ENCODE peak calls at places on chromosome 1, in six cellular contexts. W is cardiac muscle cell; V is tibial artery; K is effector memory CD4-positive, alpha-beta T cell; S is H9; Z is stomach. Y is an unnamed sample. For H3K4me1, the result is how much of the 10 kb centered on the place peaks cover.

GRCh38 chr1:96522927-96523326 is 198.7 kb upstream of the PTBP2 start:
- DNase-seq in W (no peak), V (no peak), K (no peak), S (no peak), Z (no peak), Y (no peak)

GRCh38 chr1:157968503-157968902 is 24.9 kb upstream of the KIRREL1 start:
- DNase-seq in W (no peak), V (peak), K (no peak), S (no peak), Z (no peak), Y (no peak)

GRCh38 chr1:2913091-2913490 is 108.2 kb upstream of the ACTRT2 start:
- DNase-seq in W (no peak), V (no peak), K (no peak), S (no peak), Z (no peak), Y (no peak)

GRCh38 chr1:239563680-239564079 is 177.3 kb downstream of the CHRM3 start:
- DNase-seq in W (no peak), V (no peak), K (no peak), S (no peak), Z (no peak), Y (no peak)

GRCh38 chr1:89306273-89306672 is 33.6 kb upstream of the GBP5 start:
- DNase-seq in W (no peak), V (no peak), K (no peak), S (no peak), Z (no peak), Y (no peak)

GRCh38 chr1:176187001-176187400 is 20.1 kb downstream of the COP1 start:
- DNase-seq in W (no peak), V (no peak), K (no peak), S (no peak), Z (no peak), Y (no peak)

GRCh38 chr1:160421881-160422280 is 21.5 kb downstream of the VANGL2 start:
- DNase-seq in W (no peak), V (no peak), K (no peak), S (no peak), Z (no peak), Y (no peak)

GRCh38 chr1:35726814-35727433 is 8.2 kb upstream of the C1orf216 start:
- DNase-seq in W (peak), V (peak), K (peak), S (peak), Z (peak), Y (peak)

GRCh38 chr1:89725016-89725380 is 92.1 kb downstream of the LRRC8C start:
- DNase-seq in W (no peak), V (no peak), K (no peak), S (no peak), Z (no peak), Y (no peak)

GRCh38 chr1:209542585-209542984 is 40.9 kb upstream of the CAMK1G start:
- DNase-seq in W (no peak), V (no peak), K (no peak), S (no peak), Z (no peak), Y (no peak)

DNA sequence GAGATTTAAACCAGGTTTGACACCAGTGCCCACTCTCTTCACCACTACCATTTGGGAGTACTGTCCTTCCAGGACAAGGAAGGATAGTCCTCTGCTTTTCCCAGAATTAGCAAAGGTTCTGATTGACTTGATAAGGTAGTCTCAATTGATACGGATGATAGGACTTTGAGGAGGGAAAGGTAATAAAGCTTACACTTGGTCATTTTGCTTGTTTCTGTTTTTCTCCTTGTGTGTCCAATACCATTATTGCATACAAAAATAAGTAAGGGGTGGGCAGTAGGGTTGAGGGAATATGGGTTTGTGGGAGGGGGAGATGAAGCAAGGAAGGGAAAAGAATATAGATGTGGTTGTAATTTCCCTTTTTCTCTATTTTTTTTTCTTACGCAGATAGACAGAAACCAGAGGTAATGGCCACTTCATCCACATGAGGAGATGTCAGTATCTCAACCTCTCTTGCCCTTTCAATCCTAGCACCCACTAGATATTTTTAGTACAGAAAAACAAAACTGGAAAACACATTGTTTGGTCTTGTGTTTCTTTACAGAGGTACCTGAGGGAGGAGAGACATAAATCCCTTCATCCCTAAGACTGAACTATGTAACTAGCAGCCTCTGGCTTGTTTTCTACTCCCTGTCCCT is 2.6 kb downstream of the C1orf56 start:
- DNase-seq in W (no peak), V (no peak), K (no peak), S (no peak), Z (no peak), Y (no peak)
- H3K4me1 ChIP-seq in W (under half), V (under half), K (under half), S (under half), Z (under half), Y (under half)

GRCh38 chr1:78184460-78185072 is 138.8 kb downstream of the GIPC2 start:
- DNase-seq in W (no peak), V (no peak), K (no peak), S (no peak), Z (no peak), Y (no peak)
- H3K4me1 ChIP-seq in W (under half), V (under half), K (under half), S (under half), Z (under half), Y (under half)

GRCh38 chr1:17671314-17671705 is 83.8 kb upstream of the ACTL8 start:
- DNase-seq in W (no peak), V (no peak), K (no peak), S (no peak), Z (no peak), Y (peak)
- H3K4me1 ChIP-seq in W (under half), V (half or more), K (under half), S (under half), Z (under half), Y (under half)

DNA sequence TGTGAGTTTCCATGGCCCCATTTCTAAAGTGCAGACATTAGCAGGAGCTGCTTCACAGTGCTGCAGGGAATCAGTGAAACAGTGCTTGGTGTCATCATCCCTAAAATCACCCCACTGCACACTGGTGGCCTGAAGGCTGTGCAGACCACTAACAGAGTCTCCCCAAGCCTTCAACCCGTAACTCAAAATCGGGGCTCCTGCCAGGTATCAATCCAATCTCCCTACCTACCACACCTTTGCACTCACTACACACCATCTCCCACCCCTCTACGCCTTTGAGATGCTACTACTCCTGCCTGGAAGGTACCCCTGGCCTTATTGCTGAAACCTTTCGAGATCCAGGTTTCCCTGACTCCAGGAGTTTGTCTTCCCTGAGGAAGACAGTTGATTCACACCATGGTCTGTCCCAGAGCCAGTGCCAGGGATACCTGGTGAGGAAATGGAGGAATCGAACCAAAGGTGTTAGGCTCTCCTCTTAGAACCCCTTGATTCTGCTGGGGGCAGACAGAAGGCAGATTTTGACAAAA is 25.5 kb downstream of the SLC2A1 start:
- DNase-seq in W (no peak), V (no peak), K (no peak), S (peak), Z (no peak), Y (no peak)
- H3K4me1 ChIP-seq in W (under half), V (under half), K (half or more), S (under half), Z (under half), Y (under half)

DNA sequence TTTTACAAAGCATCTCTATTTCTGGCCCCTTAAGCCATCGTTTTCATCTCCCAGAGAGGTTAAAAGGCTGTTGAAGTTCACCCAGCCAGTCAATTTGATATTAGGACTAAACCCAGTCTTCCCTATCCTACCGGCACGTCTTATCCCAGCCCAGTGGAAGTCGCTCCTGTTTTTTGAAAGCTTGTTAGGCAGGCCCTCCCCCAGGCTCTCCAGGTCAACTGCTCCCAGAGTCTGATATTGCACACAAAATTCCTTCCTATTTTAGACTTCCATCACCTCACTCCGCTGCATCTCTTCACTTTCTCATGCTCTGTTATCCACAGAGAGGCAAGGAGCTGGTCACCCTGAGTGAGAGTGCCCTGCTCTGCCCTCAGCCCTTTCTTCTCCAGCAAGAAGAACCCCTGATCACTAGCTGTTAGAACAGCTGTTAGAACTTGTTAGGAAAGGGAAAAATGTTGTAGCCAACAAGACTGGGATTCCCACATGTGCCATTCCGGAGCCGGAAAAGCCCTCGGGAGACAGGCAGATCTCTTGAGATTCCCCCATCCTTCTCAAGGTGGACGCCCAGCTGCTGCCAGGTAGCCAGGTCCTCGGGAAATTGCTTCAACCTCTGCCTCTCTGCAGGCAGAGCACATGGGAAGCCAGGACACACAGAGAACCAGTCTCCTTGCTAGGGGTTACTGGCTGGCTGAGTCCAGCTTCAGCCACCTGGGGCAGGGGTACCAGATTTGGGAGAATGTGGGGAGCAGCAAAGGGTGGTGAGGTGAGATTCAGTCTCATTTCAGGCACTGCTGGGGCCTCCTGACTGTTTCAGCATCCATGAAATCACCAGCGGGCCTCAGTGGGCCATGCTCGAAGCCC is 25.7 kb downstream of the PLXNA2 start:
- DNase-seq in W (peak), V (no peak), K (no peak), S (no peak), Z (no peak), Y (no peak)
- H3K4me1 ChIP-seq in W (half or more), V (half or more), K (under half), S (under half), Z (under half), Y (under half)

GRCh38 chr1:234977891-234978396 is 150.7 kb downstream of the TOMM20 start:
- DNase-seq in W (no peak), V (no peak), K (no peak), S (no peak), Z (peak), Y (no peak)

GRCh38 chr1:234980224-234980656 is 148.4 kb downstream of the TOMM20 start:
- DNase-seq in W (no peak), V (no peak), K (no peak), S (no peak), Z (no peak), Y (no peak)

GRCh38 chr1:234976880-234977680 is 151.6 kb downstream of the TOMM20 start:
- DNase-seq in W (no peak), V (no peak), K (no peak), S (no peak), Z (no peak), Y (no peak)

GRCh38 chr1:234979316-234980223 is 149.1 kb downstream of the TOMM20 start:
- DNase-seq in W (no peak), V (no peak), K (no peak), S (no peak), Z (no peak), Y (no peak)

GRCh38 chr1:234978397-234979291 is 150.0 kb downstream of the TOMM20 start:
- DNase-seq in W (no peak), V (peak), K (peak), S (no peak), Z (peak), Y (no peak)
- H3K4me1 ChIP-seq in W (under half), V (half or more), K (under half), S (under half), Z (half or more), Y (under half)

DNA sequence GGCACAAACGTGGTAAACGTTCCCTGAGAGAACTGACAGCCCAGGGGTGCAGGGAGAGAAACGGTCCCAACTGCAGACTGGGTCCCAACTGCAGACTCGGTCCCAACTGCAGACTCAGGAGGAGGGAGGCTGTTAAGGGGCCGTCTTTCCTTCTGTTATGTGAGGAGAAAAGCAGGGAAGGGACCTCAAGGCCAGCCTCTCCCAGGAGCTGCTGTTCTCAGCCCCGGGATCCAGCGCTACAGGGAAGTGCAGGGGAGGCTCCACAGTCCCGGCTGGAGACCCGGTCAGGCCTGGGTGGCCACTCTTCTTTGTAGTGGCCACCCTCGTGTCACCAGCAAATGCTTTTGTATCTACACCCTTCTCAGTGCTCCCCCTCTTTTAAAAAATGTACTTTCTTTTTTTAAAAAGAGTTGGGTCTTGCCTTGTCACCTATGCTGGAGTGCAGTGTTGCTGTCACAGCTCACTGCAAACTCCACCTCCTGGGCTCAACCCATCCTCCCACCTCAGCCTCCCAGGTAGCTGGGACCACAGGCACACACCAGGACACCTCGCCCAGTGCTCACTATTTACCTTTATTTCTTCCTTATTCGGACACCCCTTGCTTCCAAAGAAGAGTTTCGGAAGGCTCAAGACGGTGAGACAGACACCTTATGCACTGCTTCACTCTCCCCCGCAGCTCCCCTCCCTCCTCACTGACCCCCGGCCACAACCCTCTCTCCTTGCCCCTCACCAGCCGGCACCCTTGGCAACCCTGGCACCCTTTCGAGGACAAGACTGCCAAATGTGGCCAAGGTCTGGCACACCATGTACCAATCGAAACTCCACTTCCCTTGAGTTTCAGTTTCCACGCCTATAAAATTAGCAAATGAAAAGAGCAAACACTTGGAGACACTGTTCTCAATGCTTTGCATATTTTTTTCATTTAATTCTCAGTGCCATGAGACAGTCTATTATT is 21.8 kb downstream of the CAPN2 start:
- DNase-seq in W (no peak), V (no peak), K (no peak), S (no peak), Z (peak), Y (no peak)
- H3K4me1 ChIP-seq in W (under half), V (half or more), K (under half), S (under half), Z (half or more), Y (under half)